ENCODE peak calls at places on chromosomes 12 and 14, in five cellular contexts. One of them, this sample, is unnamed.

GRCh38 chr14:52913271-52913670 is 37.6 kb downstream of the FERMT2 start:
- DNase-seq in A549: no peak
- DNase-seq in HepG2: no peak
- DNase-seq in K562: no peak
- DNase-seq in GM12878: no peak
- DNase-seq in this sample: no peak

GRCh38 chr12:114698566-114699163 is 14.7 kb upstream of the TBX3 start:
- DNase-seq in K562: no peak
- DNase-seq in HepG2: no peak
- DNase-seq in A549: no peak
- DNase-seq in GM12878: no peak
- DNase-seq in this sample: no peak

GRCh38 chr12:108620236-108620879 is 13.3 kb downstream of the SELPLG start:
- DNase-seq in A549: peak
- DNase-seq in K562: no peak
- DNase-seq in HepG2: peak
- DNase-seq in GM12878: no peak
- DNase-seq in this sample: peak

GRCh38 chr12:64318605-64319004 is 72.0 kb downstream of the C12orf56 start:
- DNase-seq in HepG2: peak
- DNase-seq in A549: peak
- DNase-seq in GM12878: no peak
- DNase-seq in K562: no peak
- DNase-seq in this sample: peak

GRCh38 chr12:46389130-46389616 is 16.6 kb upstream of the SLC38A2 start:
- DNase-seq in A549: no peak
- DNase-seq in HepG2: no peak
- DNase-seq in GM12878: no peak
- DNase-seq in K562: no peak
- DNase-seq in this sample: no peak

GRCh38 chr14:75489480-75489837 is 32.8 kb upstream of the BATF start:
- DNase-seq in A549: no peak
- DNase-seq in GM12878: no peak
- DNase-seq in K562: no peak
- DNase-seq in HepG2: no peak
- DNase-seq in this sample: no peak

GRCh38 chr12:62214847-62215246 is 45.4 kb upstream of the USP15 start:
- DNase-seq in GM12878: no peak
- DNase-seq in A549: no peak
- DNase-seq in HepG2: no peak
- DNase-seq in K562: no peak
- DNase-seq in this sample: peak

GRCh38 chr14:104827173-104828055 is 26.5 kb downstream of the ZBTB42 start:
- DNase-seq in A549: peak
- DNase-seq in HepG2: peak
- DNase-seq in GM12878: no peak
- DNase-seq in K562: peak
- DNase-seq in this sample: peak

GRCh38 chr14:58200480-58200841 is 512 bp downstream of the ACTR10 start:
- DNase-seq in HepG2: no peak
- DNase-seq in GM12878: no peak
- DNase-seq in K562: no peak
- DNase-seq in A549: no peak
- DNase-seq in this sample: no peak

GRCh38 chr12:42332301-42332894 is 6.4 kb downstream of the PPHLN1 start:
- DNase-seq in GM12878: no peak
- DNase-seq in A549: peak
- DNase-seq in HepG2: peak
- DNase-seq in K562: no peak
- DNase-seq in this sample: peak

GRCh38 chr12:76586764-76587395 is 27.3 kb upstream of the OSBPL8 start:
- DNase-seq in HepG2: peak
- DNase-seq in GM12878: no peak
- DNase-seq in A549: peak
- DNase-seq in K562: peak
- DNase-seq in this sample: peak

GRCh38 chr14:103597623-103598372 is 31.2 kb upstream of the KLC1 start:
- DNase-seq in K562: peak
- DNase-seq in A549: no peak
- DNase-seq in HepG2: no peak
- DNase-seq in GM12878: no peak
- DNase-seq in this sample: peak

GRCh38 chr12:42705863-42706262 is 116.3 kb upstream of the PRICKLE1 start:
- DNase-seq in GM12878: no peak
- DNase-seq in K562: no peak
- DNase-seq in A549: no peak
- DNase-seq in HepG2: no peak
- DNase-seq in this sample: no peak

GRCh38 chr12:105907982-105908381 is 230.8 kb downstream of the NUAK1 start:
- DNase-seq in A549: no peak
- DNase-seq in HepG2: no peak
- DNase-seq in K562: no peak
- DNase-seq in GM12878: no peak
- DNase-seq in this sample: no peak

GRCh38 chr14:75941030-75941429 is 40.8 kb downstream of the TGFB3 start:
- DNase-seq in K562: no peak
- DNase-seq in HepG2: no peak
- DNase-seq in A549: no peak
- DNase-seq in GM12878: no peak
- DNase-seq in this sample: no peak

GRCh38 chr12:114306646-114307045 is 99.3 kb downstream of the TBX5 start:
- DNase-seq in A549: no peak
- DNase-seq in GM12878: no peak
- DNase-seq in HepG2: no peak
- DNase-seq in K562: no peak
- DNase-seq in this sample: no peak

GRCh38 chr14:59215353-59215752 is 26.9 kb downstream of the DAAM1 start:
- DNase-seq in A549: no peak
- DNase-seq in HepG2: peak
- DNase-seq in GM12878: no peak
- DNase-seq in K562: no peak
- DNase-seq in this sample: no peak

GRCh38 chr12:54357802-54358619 is 6.3 kb downstream of the GPR84 start:
- DNase-seq in GM12878: peak
- DNase-seq in HepG2: no peak
- DNase-seq in K562: peak
- DNase-seq in A549: no peak
- DNase-seq in this sample: peak

GRCh38 chr12:99053599-99054362 is 408.7 kb downstream of the APAF1 start:
- DNase-seq in A549: no peak
- DNase-seq in GM12878: no peak
- DNase-seq in K562: no peak
- DNase-seq in HepG2: no peak
- DNase-seq in this sample: no peak

GRCh38 chr14:77991128-77991772 is 178.9 kb upstream of the NRXN3 start:
- DNase-seq in A549: peak
- DNase-seq in K562: no peak
- DNase-seq in HepG2: peak
- DNase-seq in GM12878: no peak
- DNase-seq in this sample: peak

GRCh38 chr14:104140463-104141331 is 2.3 kb downstream of the KIF26A start:
- DNase-seq in GM12878: no peak
- DNase-seq in A549: no peak
- DNase-seq in K562: no peak
- DNase-seq in HepG2: no peak
- DNase-seq in this sample: no peak

GRCh38 chr12:87929346-87929745 is 99.9 kb downstream of the C12orf50 start:
- DNase-seq in HepG2: no peak
- DNase-seq in GM12878: no peak
- DNase-seq in K562: no peak
- DNase-seq in A549: no peak
- DNase-seq in this sample: no peak

GRCh38 chr12:49332891-49333371 is 4.1 kb downstream of the C1QL4 start:
- DNase-seq in K562: no peak
- DNase-seq in GM12878: no peak
- DNase-seq in A549: no peak
- DNase-seq in HepG2: no peak
- DNase-seq in this sample: no peak

GRCh38 chr12:68259318-68259940 is 6.0 kb upstream of the IL22 start:
- DNase-seq in A549: no peak
- DNase-seq in GM12878: peak
- DNase-seq in HepG2: no peak
- DNase-seq in K562: no peak
- DNase-seq in this sample: no peak

GRCh38 chr14:54674342-54674741 is 107.4 kb downstream of the SAMD4A start:
- DNase-seq in HepG2: no peak
- DNase-seq in K562: no peak
- DNase-seq in A549: no peak
- DNase-seq in GM12878: no peak
- DNase-seq in this sample: no peak

GRCh38 chr14:54673193-54674121 is 106.5 kb downstream of the SAMD4A start:
- DNase-seq in HepG2: no peak
- DNase-seq in A549: no peak
- DNase-seq in K562: no peak
- DNase-seq in GM12878: no peak
- DNase-seq in this sample: no peak

GRCh38 chr14:54675236-54676125 is 108.6 kb downstream of the SAMD4A start:
- DNase-seq in A549: no peak
- DNase-seq in GM12878: no peak
- DNase-seq in K562: no peak
- DNase-seq in HepG2: no peak
- DNase-seq in this sample: no peak

GRCh38 chr14:54680636-54681035 is 113.7 kb downstream of the SAMD4A start:
- DNase-seq in GM12878: no peak
- DNase-seq in HepG2: no peak
- DNase-seq in K562: no peak
- DNase-seq in A549: no peak
- DNase-seq in this sample: no peak

DNA sequence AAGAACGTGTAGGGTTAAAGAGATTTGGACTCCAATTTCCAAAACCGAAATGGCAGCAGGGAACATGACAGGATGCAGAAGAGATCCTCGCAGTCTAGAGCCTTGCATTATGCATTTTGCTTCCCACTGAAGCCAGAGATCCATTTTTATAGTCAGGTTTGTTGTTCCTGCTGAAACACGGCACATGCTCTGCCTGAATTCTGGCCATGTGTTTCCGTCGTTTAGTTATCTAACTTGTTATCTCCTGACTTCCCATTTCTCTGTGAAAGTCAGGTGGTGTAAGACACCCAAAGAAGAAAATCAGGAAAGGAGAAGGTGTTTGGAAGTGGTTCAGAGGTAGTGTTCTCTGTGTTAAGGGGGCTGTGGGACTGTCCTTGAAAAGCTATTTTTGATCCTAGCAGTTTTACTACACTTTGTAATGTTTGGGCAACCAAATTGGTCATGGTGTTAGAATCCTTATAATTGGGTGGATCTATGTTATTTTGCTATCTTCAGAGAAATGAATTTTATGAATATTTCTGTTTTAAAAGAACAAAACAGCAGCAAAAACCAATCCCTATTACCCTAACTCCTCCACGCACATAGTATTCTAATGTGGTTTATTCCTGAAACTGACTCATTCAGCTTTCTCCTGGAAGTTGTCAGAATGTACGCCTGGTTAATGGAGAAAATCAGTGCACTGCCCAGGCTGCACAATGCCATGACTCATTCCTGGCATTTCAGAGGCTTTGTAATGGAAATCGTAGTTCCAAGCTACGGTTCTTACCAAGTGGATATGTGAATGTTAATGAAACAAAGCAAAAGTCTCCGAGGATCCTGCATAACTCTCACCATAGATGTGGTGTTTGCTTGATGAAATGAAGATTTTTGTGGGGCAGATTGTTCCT is 110.1 kb downstream of the SAMD4A start:
- DNase-seq in GM12878: no peak
- DNase-seq in HepG2: no peak
- DNase-seq in A549: peak
- DNase-seq in K562: no peak
- DNase-seq in this sample: no peak
- TF ChIP-seq MYC in GM12878: no peak
- TF ChIP-seq MYC in HepG2: no peak
- TF ChIP-seq MYC in A549: no peak
- TF ChIP-seq MYC in K562: peak
- TF ChIP-seq MYC in this sample: no peak

GRCh38 chr12:95577820-95578219 is 26.5 kb upstream of the USP44 start:
- DNase-seq in K562: no peak
- DNase-seq in A549: no peak
- DNase-seq in GM12878: no peak
- DNase-seq in HepG2: no peak
- DNase-seq in this sample: no peak

GRCh38 chr12:95571369-95571768 is 20.1 kb upstream of the USP44 start:
- DNase-seq in GM12878: no peak
- DNase-seq in A549: no peak
- DNase-seq in HepG2: no peak
- DNase-seq in K562: no peak
- DNase-seq in this sample: no peak

GRCh38 chr12:95574799-95575452 is 23.6 kb upstream of the USP44 start:
- DNase-seq in HepG2: peak
- DNase-seq in K562: peak
- DNase-seq in GM12878: no peak
- DNase-seq in A549: peak
- DNase-seq in this sample: peak

GRCh38 chr12:95574030-95574429 is 22.8 kb upstream of the USP44 start:
- DNase-seq in HepG2: no peak
- DNase-seq in K562: no peak
- DNase-seq in A549: no peak
- DNase-seq in GM12878: no peak
- DNase-seq in this sample: no peak
- H3K4me3 ChIP-seq in HepG2: no peak
- H3K4me3 ChIP-seq in K562: no peak
- H3K4me3 ChIP-seq in A549: no peak
- H3K4me3 ChIP-seq in GM12878: peak
- H3K4me3 ChIP-seq in this sample: no peak

DNA sequence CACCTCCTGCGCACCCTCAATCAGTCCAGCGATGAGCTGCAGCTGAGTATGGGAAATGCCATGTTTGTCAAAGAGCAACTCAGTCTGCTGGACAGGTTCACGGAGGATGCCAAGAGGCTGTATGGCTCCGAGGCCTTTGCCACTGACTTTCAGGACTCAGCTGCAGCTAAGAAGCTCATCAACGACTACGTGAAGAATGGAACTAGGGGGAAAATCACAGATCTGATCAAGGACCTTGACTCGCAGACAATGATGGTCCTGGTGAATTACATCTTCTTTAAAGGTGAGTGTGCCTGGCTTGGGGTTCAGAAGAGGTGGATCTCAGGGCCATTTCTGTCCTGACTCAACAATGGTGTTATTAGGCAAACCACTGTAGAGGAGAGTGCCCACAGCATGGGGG is 2.6 kb downstream of the SERPINA3 start:
- DNase-seq in GM12878: no peak
- DNase-seq in HepG2: no peak
- DNase-seq in K562: no peak
- DNase-seq in A549: no peak
- DNase-seq in this sample: no peak
- TF ChIP-seq MYC in GM12878: no peak
- TF ChIP-seq MYC in HepG2: no peak
- TF ChIP-seq MYC in K562: no peak
- TF ChIP-seq MYC in A549: no peak
- TF ChIP-seq MYC in this sample: no peak

DNA sequence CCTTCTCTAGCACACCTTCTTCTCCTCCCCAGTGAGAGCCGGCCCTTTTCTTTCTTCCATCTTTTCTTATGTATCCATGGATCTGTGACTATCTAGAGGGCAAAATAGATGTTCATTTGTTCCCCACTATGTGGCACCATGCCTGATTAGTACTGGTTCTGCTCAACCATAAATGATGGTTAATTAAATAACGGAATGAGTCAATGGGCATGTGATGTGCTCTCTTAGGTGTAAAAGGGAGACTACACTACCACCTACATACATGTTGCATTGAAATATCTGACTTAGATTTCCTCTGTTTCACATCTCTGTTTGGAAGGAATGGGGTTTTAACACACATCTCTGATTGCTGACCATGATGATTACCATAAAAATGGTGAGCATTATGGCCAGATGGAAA is 116.5 kb downstream of the BTG1 start:
- DNase-seq in GM12878: no peak
- DNase-seq in A549: no peak
- DNase-seq in HepG2: no peak
- DNase-seq in K562: no peak
- DNase-seq in this sample: no peak
- H3K4me3 ChIP-seq in GM12878: no peak
- H3K4me3 ChIP-seq in A549: no peak
- H3K4me3 ChIP-seq in HepG2: no peak
- H3K4me3 ChIP-seq in K562: no peak
- H3K4me3 ChIP-seq in this sample: no peak